ENCODE peak calls at places on chromosomes 5 and 9, in five cellular contexts. Q, M, L, S and Z are unnamed samples.

GRCh38 chr5:82222597-82223574 is 55.3 kb downstream of the RPS23 start:
- DNase-seq in Q (no peak), M (no peak), L (no peak), S (peak), Z (no peak)

GRCh38 chr9:89605181-89606048 is 603 bp downstream of the GADD45G start:
- DNase-seq in Q (peak), M (peak), L (no peak), S (peak), Z (no peak)

GRCh38 chr9:33510264-33511183 is 13.5 kb upstream of the ANKRD18B start:
- DNase-seq in Q (no peak), M (no peak), L (no peak), S (peak), Z (peak)

GRCh38 chr5:136038635-136039034 is 9.8 kb downstream of the TGFBI start:
- DNase-seq in Q (no peak), M (no peak), L (no peak), S (peak), Z (no peak)

GRCh38 chr9:100534401-100534800 is 43.5 kb upstream of the CAVIN4 start:
- DNase-seq in Q (no peak), M (no peak), L (no peak), S (no peak), Z (no peak)

GRCh38 chr9:20364954-20365353 is 257.3 kb downstream of the MLLT3 start:
- DNase-seq in Q (no peak), M (no peak), L (no peak), S (no peak), Z (no peak)

GRCh38 chr5:126354012-126354856 is 69.0 kb upstream of the GRAMD2B start:
- DNase-seq in Q (no peak), M (peak), L (peak), S (peak), Z (no peak)

GRCh38 chr5:58231041-58231440 is 228.8 kb downstream of the PLK2 start:
- DNase-seq in Q (no peak), M (no peak), L (no peak), S (no peak), Z (no peak)

GRCh38 chr9:134852906-134853654 is 27.5 kb upstream of the FCN2 start:
- DNase-seq in Q (no peak), M (no peak), L (no peak), S (no peak), Z (no peak)

GRCh38 chr5:177478711-177479646 is 5.5 kb upstream of the DBN1 start:
- DNase-seq in Q (no peak), M (peak), L (no peak), S (no peak), Z (no peak)

GRCh38 chr9:90259302-90260246 is 383.1 kb downstream of the DIRAS2 start:
- DNase-seq in Q (no peak), M (no peak), L (no peak), S (no peak), Z (no peak)

GRCh38 chr9:97382099-97382718 is 29.7 kb upstream of the TDRD7 start:
- DNase-seq in Q (no peak), M (no peak), L (no peak), S (no peak), Z (no peak)

GRCh38 chr5:159403906-159404641 is 73.8 kb upstream of the IL12B start:
- DNase-seq in Q (no peak), M (no peak), L (no peak), S (no peak), Z (no peak)

GRCh38 chr9:136517012-136517743 is 28.7 kb downstream of the NOTCH1 start:
- DNase-seq in Q (no peak), M (no peak), L (no peak), S (no peak), Z (no peak)

GRCh38 chr5:40687316-40687715 is 7.6 kb downstream of the PTGER4 start:
- DNase-seq in Q (no peak), M (no peak), L (no peak), S (no peak), Z (no peak)

GRCh38 chr5:72552041-72552557 is 44.9 kb upstream of the ZNF366 start:
- DNase-seq in Q (no peak), M (no peak), L (peak), S (peak), Z (no peak)

GRCh38 chr5:124648902-124649467 is 97.5 kb downstream of the ZNF608 start:
- DNase-seq in Q (no peak), M (no peak), L (no peak), S (no peak), Z (no peak)

GRCh38 chr9:129318121-129319075 is 140.3 kb upstream of the IER5L start:
- DNase-seq in Q (no peak), M (no peak), L (peak), S (no peak), Z (no peak)

GRCh38 chr5:28014779-28015178 is 976.4 kb upstream of the CDH9 start:
- DNase-seq in Q (no peak), M (no peak), L (no peak), S (peak), Z (no peak)

GRCh38 chr9:133532937-133533668 is 1.4 kb upstream of the ADAMTSL2 start:
- DNase-seq in Q (peak), M (peak), L (no peak), S (peak), Z (no peak)

GRCh38 chr5:93596676-93597441 is 13.8 kb downstream of the NR2F1 start:
- DNase-seq in Q (no peak), M (no peak), L (no peak), S (peak), Z (no peak)

GRCh38 chr9:128916204-128916603 is 4.6 kb upstream of the PHYHD1 start:
- DNase-seq in Q (no peak), M (no peak), L (no peak), S (no peak), Z (no peak)

GRCh38 chr9:129671065-129671464 is 5.6 kb downstream of the PRRX2 start:
- DNase-seq in Q (no peak), M (no peak), L (no peak), S (no peak), Z (no peak)

GRCh38 chr5:61744690-61745619 is 412.9 kb downstream of the ZSWIM6 start:
- DNase-seq in Q (no peak), M (no peak), L (no peak), S (peak), Z (no peak)

GRCh38 chr5:41835625-41836024 is 34.6 kb downstream of the OXCT1 start:
- DNase-seq in Q (no peak), M (peak), L (peak), S (peak), Z (no peak)

GRCh38 chr5:174352681-174353080 is 307.2 kb downstream of the NSG2 start:
- DNase-seq in Q (no peak), M (no peak), L (no peak), S (no peak), Z (no peak)

GRCh38 chr5:77076961-77077820 is 9.9 kb downstream of the ZBED3 start:
- DNase-seq in Q (no peak), M (no peak), L (no peak), S (peak), Z (no peak)

GRCh38 chr9:96253059-96253696 is 48.8 kb downstream of the HSD17B3 start:
- DNase-seq in Q (no peak), M (no peak), L (no peak), S (peak), Z (no peak)

GRCh38 chr5:169218862-169219261 is 82.1 kb downstream of the SLIT3 start:
- DNase-seq in Q (no peak), M (no peak), L (no peak), S (peak), Z (no peak)

GRCh38 chr5:16552666-16553343 is 64.0 kb downstream of the RETREG1 start:
- DNase-seq in Q (no peak), M (peak), L (peak), S (peak), Z (peak)

GRCh38 chr5:30502277-30502676 is 691.2 kb upstream of the CDH6 start:
- DNase-seq in Q (no peak), M (no peak), L (peak), S (no peak), Z (no peak)

GRCh38 chr9:120742951-120743416 is 28.7 kb upstream of the MEGF9 start:
- DNase-seq in Q (no peak), M (peak), L (peak), S (peak), Z (no peak)

GRCh38 chr5:124090115-124090514 is 578.1 kb downstream of the CSNK1G3 start:
- DNase-seq in Q (no peak), M (no peak), L (no peak), S (no peak), Z (no peak)

GRCh38 chr5:83562817-83563557 is 91.4 kb downstream of the VCAN start:
- DNase-seq in Q (no peak), M (no peak), L (no peak), S (peak), Z (no peak)

GRCh38 chr9:124209279-124209678 is 48.5 kb upstream of the NEK6 start:
- DNase-seq in Q (no peak), M (no peak), L (no peak), S (peak), Z (no peak)